ENCODE peak calls at places on chromosome 16, in nine cellular contexts. G is type B pancreatic cell; P is D721Med; I is heart left ventricle; N is fibroblast of pulmonary artery; Y is mammary epithelial cell; C is neural crest cell; W is CD4-positive, alpha-beta T cell; T is AG09319. R is an unnamed sample.

GRCh38 chr16:27430923-27431484 is 29.0 kb downstream of the IL21R start:
- DNase-seq in Y (no peak), I (no peak), T (no peak), P (no peak), G (peak), W (no peak), C (no peak), N (peak), R (peak)

GRCh38 chr16:29007865-29008593 is 23.2 kb downstream of the LAT start:
- DNase-seq in I (no peak), P (no peak), N (peak), W (peak), Y (peak), C (no peak), T (no peak), G (no peak), R (no peak)

GRCh38 chr16:65572156-65572555 is 450.3 kb upstream of the CDH11 start:
- DNase-seq in N (peak), G (no peak), P (no peak), W (no peak), T (peak), C (no peak), Y (peak), I (no peak), R (no peak)

GRCh38 chr16:50282010-50282538 is 15.7 kb downstream of the ADCY7 start:
- DNase-seq in P (no peak), I (peak), W (peak), C (no peak), T (no peak), G (no peak), N (peak), Y (no peak), R (peak)

GRCh38 chr16:70594569-70594968 is 51.8 kb upstream of the IL34 start:
- DNase-seq in N (peak), I (peak), P (no peak), W (no peak), C (no peak), T (no peak), G (no peak), Y (peak), R (no peak)

GRCh38 chr16:66484453-66485213 is 57.5 kb downstream of the BEAN1 start:
- DNase-seq in T (no peak), W (no peak), P (no peak), G (peak), Y (no peak), I (no peak), N (no peak), C (no peak), R (peak)

GRCh38 chr16:57688487-57688986 is 6.1 kb upstream of the DRC7 start:
- DNase-seq in C (no peak), W (no peak), T (no peak), P (no peak), G (no peak), Y (no peak), I (no peak), N (no peak), R (no peak)

GRCh38 chr16:48862087-48862532 is 252.1 kb upstream of the N4BP1 start:
- DNase-seq in P (no peak), Y (peak), W (no peak), T (no peak), C (no peak), G (no peak), N (no peak), I (no peak), R (no peak)

GRCh38 chr16:50602531-50603205 is 54.5 kb downstream of the NKD1 start:
- DNase-seq in T (no peak), W (peak), P (no peak), I (no peak), N (no peak), C (no peak), Y (peak), G (no peak), R (no peak)

GRCh38 chr16:14193316-14193871 is 122.3 kb downstream of the MRTFB start:
- DNase-seq in C (no peak), Y (no peak), N (no peak), I (no peak), P (no peak), G (no peak), T (no peak), W (no peak), R (no peak)

GRCh38 chr16:48276102-48276501 is 28.8 kb upstream of the ABCC11 start:
- DNase-seq in T (no peak), W (no peak), G (no peak), N (no peak), C (no peak), Y (no peak), P (no peak), I (no peak), R (no peak)

GRCh38 chr16:63975669-63976068 is 1146.2 kb downstream of the CDH11 start:
- DNase-seq in W (no peak), N (no peak), C (no peak), Y (no peak), P (no peak), I (no peak), T (no peak), G (no peak), R (no peak)

GRCh38 chr16:53166099-53166498 is 111.3 kb downstream of the CHD9 start:
- DNase-seq in P (no peak), N (no peak), Y (no peak), G (no peak), W (no peak), T (no peak), I (no peak), C (no peak), R (no peak)

GRCh38 chr16:85449195-85449884 is 163.8 kb upstream of the GSE1 start:
- DNase-seq in I (no peak), G (no peak), W (no peak), C (no peak), P (no peak), T (no peak), N (no peak), Y (no peak), R (no peak)

GRCh38 chr16:2152695-2153506 is 2.7 kb upstream of the TRAF7 start:
- DNase-seq in I (peak), W (no peak), G (no peak), N (no peak), P (no peak), Y (peak), C (no peak), T (no peak), R (no peak)

GRCh38 chr16:30731411-30731810 is 16.8 kb upstream of the PHKG2 start:
- DNase-seq in N (no peak), C (no peak), I (no peak), T (no peak), G (no peak), Y (peak), P (no peak), W (no peak), R (no peak)

GRCh38 chr16:21156767-21157467 is 1.6 kb upstream of the LDAF1 start:
- DNase-seq in T (peak), N (peak), I (peak), Y (peak), W (no peak), G (no peak), P (peak), C (peak), R (no peak)

GRCh38 chr16:567362-568256 is 804 bp downstream of the NHLRC4 start:
- DNase-seq in Y (no peak), N (no peak), C (no peak), G (no peak), T (no peak), P (no peak), W (no peak), I (no peak), R (no peak)

GRCh38 chr16:31181102-31181830 is 1.3 kb downstream of the FUS start:
- DNase-seq in N (peak), T (no peak), Y (peak), P (no peak), I (peak), W (no peak), C (no peak), G (no peak), R (peak)

GRCh38 chr16:85250609-85251223 is 138.4 kb upstream of the CIBAR2 start:
- DNase-seq in I (no peak), P (no peak), W (no peak), C (no peak), G (no peak), N (no peak), T (no peak), Y (no peak), R (no peak)

GRCh38 chr16:49687603-49688002 is 168.3 kb downstream of the ZNF423 start:
- DNase-seq in T (no peak), P (no peak), W (no peak), Y (no peak), I (no peak), G (no peak), C (no peak), N (no peak), R (no peak)

GRCh38 chr16:70737377-70738082 is 51.7 kb upstream of the MTSS2 start:
- DNase-seq in W (peak), N (peak), T (peak), C (no peak), I (peak), Y (peak), P (no peak), G (no peak), R (peak)

GRCh38 chr16:87724490-87725291 is 41.1 kb downstream of the KLHDC4 start:
- DNase-seq in G (no peak), I (no peak), P (no peak), T (no peak), N (no peak), Y (no peak), C (no peak), W (no peak), R (no peak)

GRCh38 chr16:15777533-15778203 is 79.2 kb downstream of the MYH11 start:
- DNase-seq in G (no peak), I (no peak), Y (peak), W (no peak), T (no peak), P (peak), N (peak), C (no peak), R (no peak)

GRCh38 chr16:63530974-63531373 is 1494.7 kb upstream of the CDH8 start:
- DNase-seq in W (no peak), C (no peak), Y (no peak), P (no peak), T (no peak), N (no peak), I (peak), G (no peak), R (no peak)

GRCh38 chr16:66289986-66290385 is 76.5 kb upstream of the CDH5 start:
- DNase-seq in I (no peak), Y (no peak), P (no peak), C (no peak), G (peak), W (no peak), N (no peak), T (no peak), R (no peak)

GRCh38 chr16:30946671-30947532 is 2.0 kb upstream of the ORAI3 start:
- DNase-seq in N (no peak), C (no peak), Y (no peak), W (no peak), T (no peak), P (no peak), I (no peak), G (no peak), R (no peak)

GRCh38 chr16:28063047-28063521 is 430 bp downstream of the GSG1L start:
- DNase-seq in G (no peak), I (no peak), C (no peak), N (peak), T (no peak), W (no peak), Y (no peak), P (peak), R (no peak)

GRCh38 chr16:68645494-68646388 is 631 bp downstream of the CDH3 start:
- DNase-seq in P (no peak), N (no peak), C (peak), I (no peak), G (peak), W (no peak), Y (peak), T (no peak), R (peak)

GRCh38 chr16:15950167-15950854 is 895 bp downstream of the ABCC1 start:
- DNase-seq in N (peak), Y (peak), I (no peak), P (peak), T (no peak), W (no peak), C (peak), G (no peak), R (peak)

GRCh38 chr16:47699090-47699489 is 238.0 kb downstream of the PHKB start:
- DNase-seq in N (no peak), I (no peak), W (no peak), Y (no peak), G (no peak), P (no peak), C (no peak), T (no peak), R (no peak)

GRCh38 chr16:31135535-31136286 is at the start of gene PRSS8:
- DNase-seq in C (no peak), I (no peak), W (no peak), P (no peak), N (no peak), G (no peak), T (no peak), Y (peak), R (no peak)

GRCh38 chr16:4116328-4117249 is at the start of gene ADCY9:
- DNase-seq in N (peak), Y (peak), P (peak), C (peak), I (peak), G (peak), W (peak), T (no peak), R (peak)

GRCh38 chr16:177394-177822 is 928 bp downstream of the HBA1 start:
- DNase-seq in Y (no peak), P (no peak), G (no peak), T (no peak), N (peak), I (peak), C (no peak), W (no peak), R (no peak)

GRCh38 chr16:86303787-86304685 is 206.3 kb upstream of the FOXF1 start:
- DNase-seq in C (no peak), T (no peak), Y (no peak), G (no peak), P (no peak), I (no peak), W (no peak), N (no peak), R (no peak)

GRCh38 chr16:58389724-58390123 is 2.5 kb upstream of the GINS3 start:
- DNase-seq in Y (no peak), C (no peak), I (no peak), W (no peak), N (no peak), T (no peak), G (no peak), P (no peak), R (no peak)

GRCh38 chr16:21626659-21627277 is 25.6 kb downstream of the IGSF6 start:
- DNase-seq in N (peak), I (no peak), Y (peak), T (peak), P (no peak), C (no peak), G (peak), W (no peak), R (no peak)

DNA sequence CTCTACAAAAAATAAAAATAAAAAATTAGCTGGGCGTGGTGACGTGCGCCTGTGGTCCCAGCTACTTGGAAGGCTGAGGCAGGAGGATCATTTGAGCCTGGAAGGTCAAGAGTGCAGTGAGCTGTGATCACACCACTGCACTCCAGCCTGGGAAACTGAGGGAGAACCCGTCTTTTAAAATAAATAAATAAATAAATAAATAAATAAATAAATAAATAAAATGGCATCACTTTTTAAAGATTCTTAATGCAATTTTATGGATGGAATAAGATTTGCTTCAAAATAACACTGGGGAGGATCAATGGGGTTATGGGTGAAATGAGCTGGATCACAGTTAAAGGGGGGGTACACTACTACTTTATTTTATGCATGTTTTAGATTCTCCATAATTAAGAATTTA is 14.9 kb downstream of the GDE1 start:
- DNase-seq in T (no peak), Y (no peak), P (no peak), W (no peak), C (no peak), N (no peak), I (no peak), G (no peak), R (no peak)
- TF ChIP-seq CTCF in T (no peak), Y (no peak), P (no peak), W (no peak), C (no peak), N (no peak), I (no peak), G (no peak), R (no peak)

GRCh38 chr16:19017179-19017578 is 33.4 kb downstream of the TMC7 start:
- DNase-seq in P (no peak), G (no peak), I (no peak), W (no peak), Y (no peak), C (no peak), N (no peak), T (no peak), R (no peak)

GRCh38 chr16:19011169-19011731 is 27.5 kb downstream of the TMC7 start:
- DNase-seq in N (no peak), T (no peak), Y (no peak), P (no peak), I (no peak), G (no peak), C (no peak), W (no peak), R (no peak)

GRCh38 chr16:19008770-19009169 is 25.0 kb downstream of the TMC7 start:
- DNase-seq in P (no peak), G (no peak), W (no peak), T (peak), I (no peak), Y (peak), C (no peak), N (peak), R (no peak)

GRCh38 chr16:19014456-19014855 is 30.7 kb downstream of the TMC7 start:
- DNase-seq in W (no peak), N (peak), C (no peak), G (no peak), Y (no peak), I (no peak), T (no peak), P (no peak), R (no peak)
- TF ChIP-seq CTCF in W (no peak), N (no peak), C (no peak), G (no peak), Y (no peak), I (no peak), T (no peak), P (no peak), R (no peak)

GRCh38 chr16:80948886-80949502 is 57.7 kb downstream of the CMC2 start:
- DNase-seq in W (no peak), N (peak), G (no peak), C (peak), T (no peak), I (no peak), Y (no peak), P (no peak), R (no peak)
- TF ChIP-seq CTCF in W (peak), N (peak), G (peak), C (peak), T (peak), I (peak), Y (peak), P (peak), R (no peak)

GRCh38 chr16:23152386-23153178 is 3.3 kb upstream of the USP31 start:
- DNase-seq in Y (peak), I (no peak), P (no peak), C (no peak), T (no peak), G (no peak), N (no peak), W (no peak), R (no peak)

GRCh38 chr16:23158114-23158513 is 8.9 kb upstream of the USP31 start:
- DNase-seq in W (no peak), N (no peak), C (no peak), G (no peak), P (no peak), Y (no peak), I (no peak), T (no peak), R (no peak)

GRCh38 chr16:23156110-23156509 is 6.9 kb upstream of the USP31 start:
- DNase-seq in W (no peak), Y (no peak), C (no peak), T (no peak), P (no peak), I (no peak), G (no peak), N (no peak), R (no peak)

GRCh38 chr16:23156946-23157460 is 7.8 kb upstream of the USP31 start:
- DNase-seq in Y (no peak), I (no peak), N (no peak), G (no peak), T (no peak), P (no peak), C (no peak), W (no peak), R (no peak)

GRCh38 chr16:23155445-23156049 is 6.3 kb upstream of the USP31 start:
- DNase-seq in P (no peak), Y (no peak), T (no peak), C (no peak), G (no peak), W (no peak), N (peak), I (no peak), R (no peak)
- TF ChIP-seq CTCF in P (peak), Y (no peak), T (peak), C (peak), G (peak), W (no peak), N (peak), I (peak), R (no peak)

GRCh38 chr16:81174644-81175324 is 63.7 kb upstream of the BCO1 start:
- DNase-seq in T (no peak), C (no peak), N (no peak), I (no peak), W (no peak), Y (peak), P (no peak), G (no peak), R (no peak)
- TF ChIP-seq CTCF in T (no peak), C (no peak), N (no peak), I (no peak), W (no peak), Y (no peak), P (no peak), G (no peak), R (no peak)

GRCh38 chr16:88938119-88938932 is 38.7 kb downstream of the CBFA2T3 start:
- DNase-seq in C (no peak), N (no peak), G (no peak), Y (no peak), W (no peak), I (no peak), P (no peak), T (no peak), R (no peak)
- TF ChIP-seq CTCF in C (no peak), N (no peak), G (no peak), Y (no peak), W (no peak), I (no peak), P (no peak), T (no peak), R (no peak)

DNA sequence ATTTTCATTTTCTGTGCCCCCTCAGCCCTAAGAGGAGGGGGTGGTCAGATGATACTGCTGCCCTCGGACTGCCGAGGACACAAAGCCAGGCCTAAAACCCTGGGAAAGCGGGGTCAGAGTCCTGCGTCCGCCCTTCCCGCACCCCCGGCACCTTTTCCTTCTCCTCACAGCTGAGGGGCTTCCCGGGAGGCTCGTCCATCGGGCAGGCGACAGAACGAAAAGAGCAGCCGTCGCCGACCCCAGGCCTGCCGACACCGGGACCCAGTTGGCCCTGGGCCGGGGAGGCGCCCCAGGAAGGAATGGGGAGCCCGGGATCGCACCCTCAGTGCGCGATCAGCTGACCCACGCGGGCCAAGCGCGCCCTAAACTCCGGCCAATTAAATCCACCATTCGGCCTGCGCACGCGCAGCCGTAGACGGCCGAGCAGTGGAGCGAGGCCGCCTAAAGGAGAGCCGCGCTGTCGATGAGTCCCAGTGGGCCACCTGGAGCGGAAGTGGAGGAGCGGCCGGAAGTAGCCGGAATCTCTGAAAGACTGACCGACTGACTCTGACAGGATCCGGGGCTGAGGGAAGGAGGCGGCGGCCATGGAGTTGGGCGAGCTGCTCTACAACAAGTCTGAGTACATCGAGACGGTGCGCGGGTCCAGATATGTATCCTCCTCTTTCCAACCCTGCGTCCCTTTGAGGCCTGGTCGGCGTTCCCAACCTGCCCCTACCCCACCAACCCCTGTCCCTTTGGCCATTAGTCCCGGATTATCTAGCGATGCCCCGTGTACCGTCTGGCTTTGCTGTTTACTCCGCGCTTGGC is at the start of the genes DCTN5 and PALB2:
- DNase-seq in W (peak), I (peak), G (peak), Y (peak), C (peak), N (peak), P (peak), T (peak), R (peak)
- TF ChIP-seq CTCF in W (no peak), I (no peak), G (no peak), Y (no peak), C (no peak), N (no peak), P (no peak), T (no peak), R (no peak)

DNA sequence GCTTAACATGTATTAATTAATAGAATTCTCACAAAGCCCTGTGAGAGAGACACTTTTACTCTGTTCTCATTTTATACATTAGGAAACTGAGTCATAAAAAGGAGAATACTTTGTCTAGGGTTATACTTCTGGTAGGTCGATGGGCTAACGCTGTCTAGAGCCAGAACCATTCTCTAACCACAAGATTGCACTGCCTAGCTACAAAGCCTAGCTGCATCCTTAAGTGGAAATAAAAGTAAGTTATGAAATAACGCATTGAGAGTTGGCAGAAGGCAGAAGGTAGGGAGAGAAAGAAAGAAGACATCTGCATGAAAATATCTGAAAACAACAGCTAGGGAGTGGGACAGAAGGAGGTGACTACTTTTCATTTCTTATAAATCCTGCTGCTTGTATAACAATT is 33.2 kb downstream of the IRX6 start:
- DNase-seq in C (no peak), W (no peak), P (no peak), T (no peak), N (no peak), Y (no peak), I (no peak), G (no peak), R (no peak)
- TF ChIP-seq CTCF in C (no peak), W (no peak), P (no peak), T (no peak), N (no peak), Y (no peak), I (no peak), G (no peak), R (no peak)